ENCODE peak calls at places on chromosome 2, in eight cellular contexts. R, T, Y, A, E, C, J and B are unnamed samples.

GRCh38 chr2:101295895-101296294 is 12.6 kb downstream of the RNF149 start:
- DNase-seq in E (no peak), Y (no peak), T (no peak), J (peak; percentile 86), R (no peak), A (peak; percentile 73), C (no peak), B (no peak)

GRCh38 chr2:205323929-205324328 is 358.4 kb upstream of the NRP2 start:
- DNase-seq in E (no peak), C (no peak), T (no peak), A (peak; percentile 3), Y (no peak), J (no peak), R (no peak), B (no peak)

GRCh38 chr2:177030391-177031000 is 182.1 kb upstream of the HNRNPA3 start:
- DNase-seq in R (no peak), C (no peak), T (no peak), J (no peak), A (no peak), E (no peak), Y (no peak), B (no peak)

GRCh38 chr2:174752403-174753037 is 11.8 kb downstream of the CHRNA1 start:
- DNase-seq in E (peak; percentile 64), J (no peak), C (no peak), T (no peak), A (no peak), R (no peak), Y (no peak), B (no peak)

GRCh38 chr2:111618577-111618930 is 265.4 kb downstream of the ANAPC1 start:
- DNase-seq in R (no peak), C (peak; percentile 70), A (peak; percentile 79), E (no peak), J (no peak), Y (no peak), T (no peak), B (no peak)

GRCh38 chr2:147405651-147406050 is 439.2 kb upstream of the ACVR2A start:
- DNase-seq in T (no peak), A (no peak), E (no peak), C (no peak), Y (no peak), R (no peak), J (no peak), B (no peak)

GRCh38 chr2:144659731-144660275 is 139.9 kb upstream of the ZEB2 start:
- DNase-seq in C (no peak), E (no peak), R (no peak), A (peak; percentile 29), T (peak; percentile 72), J (peak; percentile 88), Y (peak; percentile 29), B (peak; percentile 95)

GRCh38 chr2:12711339-12711738 is 5.4 kb upstream of the TRIB2 start:
- DNase-seq in T (no peak), R (no peak), Y (no peak), E (no peak), A (no peak), J (no peak), C (no peak), B (no peak)

GRCh38 chr2:15620857-15621471 is 29.3 kb downstream of the DDX1 start:
- DNase-seq in Y (no peak), A (no peak), T (no peak), J (no peak), C (no peak), R (no peak), E (no peak), B (no peak)

GRCh38 chr2:138581909-138582308 is 80.3 kb downstream of the SPOPL start:
- DNase-seq in J (no peak), E (no peak), R (no peak), T (no peak), A (no peak), C (no peak), Y (no peak), B (no peak)

GRCh38 chr2:227674485-227674884 is 7.9 kb downstream of the SCYGR5 start:
- DNase-seq in A (no peak), E (no peak), R (no peak), T (no peak), J (no peak), C (no peak), Y (no peak), B (no peak)

GRCh38 chr2:70456594-70457495 is 96.8 kb downstream of the TGFA start:
- DNase-seq in E (no peak), T (no peak), R (no peak), Y (no peak), J (no peak), A (no peak), C (no peak), B (no peak)

GRCh38 chr2:191582355-191582754 is 95.6 kb upstream of the NABP1 start:
- DNase-seq in E (no peak), R (no peak), A (peak; percentile 91), Y (no peak), T (peak; percentile 51), J (peak; percentile 87), C (no peak), B (peak; percentile 55)

GRCh38 chr2:152468832-152469692 is 134.1 kb downstream of the FMNL2 start:
- DNase-seq in J (peak; percentile 52), E (peak; percentile 28), C (no peak), A (no peak), T (no peak), Y (no peak), R (no peak), B (no peak)

GRCh38 chr2:229920011-229920781 is 1.6 kb downstream of the TRIP12 start:
- DNase-seq in T (no peak), E (no peak), R (no peak), A (no peak), J (no peak), Y (no peak), C (peak; percentile 17), B (no peak)

GRCh38 chr2:135701442-135701841 is 40.2 kb upstream of the UBXN4 start:
- DNase-seq in E (no peak), J (peak; percentile 79), T (no peak), Y (no peak), A (peak; percentile 43), C (no peak), R (no peak), B (peak; percentile 64)

GRCh38 chr2:112666764-112667122 is 21.0 kb downstream of the SLC20A1 start:
- DNase-seq in C (no peak), R (no peak), T (no peak), A (no peak), E (no peak), Y (no peak), J (no peak), B (no peak)

GRCh38 chr2:184543832-184544231 is 54.5 kb upstream of the ZNF804A start:
- DNase-seq in A (no peak), J (no peak), Y (no peak), E (no peak), R (no peak), C (no peak), T (no peak), B (no peak)

GRCh38 chr2:100903534-100904258 is 83.8 kb downstream of the NPAS2 start:
- DNase-seq in J (peak; percentile 34), Y (no peak), R (no peak), C (no peak), T (peak; percentile 66), E (no peak), A (no peak), B (no peak)

DNA sequence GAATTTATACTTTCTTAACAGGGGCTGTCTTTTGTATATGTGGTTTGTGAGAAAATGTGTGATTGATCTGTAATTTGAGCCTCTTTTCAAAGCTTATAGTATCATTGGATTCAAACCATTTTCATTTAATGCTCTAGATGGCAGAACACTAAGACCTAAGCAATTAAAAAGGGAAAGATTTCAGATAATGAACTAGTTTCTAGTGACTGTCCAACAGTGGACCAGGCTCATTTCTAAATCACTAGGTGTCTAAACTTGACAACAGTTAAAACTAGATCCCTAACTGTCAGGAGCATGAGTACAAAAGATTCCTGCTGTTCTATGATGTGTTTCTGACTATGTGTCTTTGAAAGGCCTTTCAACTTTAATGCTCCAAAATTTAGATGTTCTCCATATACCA is 54.6 kb downstream of the ANKRD44 start:
- DNase-seq in A (no peak), C (no peak), T (no peak), J (no peak), R (no peak), Y (no peak), E (no peak), B (no peak)
- H3K4me3 ChIP-seq in A (peak overlapping the region; percentile 14), C (no peak overlapping the region), T (no peak overlapping the region), J (no peak overlapping the region), R (peak overlapping the region; percentile 38), Y (no peak overlapping the region), E (peak overlapping the region; percentile 59), B (no peak overlapping the region)

DNA sequence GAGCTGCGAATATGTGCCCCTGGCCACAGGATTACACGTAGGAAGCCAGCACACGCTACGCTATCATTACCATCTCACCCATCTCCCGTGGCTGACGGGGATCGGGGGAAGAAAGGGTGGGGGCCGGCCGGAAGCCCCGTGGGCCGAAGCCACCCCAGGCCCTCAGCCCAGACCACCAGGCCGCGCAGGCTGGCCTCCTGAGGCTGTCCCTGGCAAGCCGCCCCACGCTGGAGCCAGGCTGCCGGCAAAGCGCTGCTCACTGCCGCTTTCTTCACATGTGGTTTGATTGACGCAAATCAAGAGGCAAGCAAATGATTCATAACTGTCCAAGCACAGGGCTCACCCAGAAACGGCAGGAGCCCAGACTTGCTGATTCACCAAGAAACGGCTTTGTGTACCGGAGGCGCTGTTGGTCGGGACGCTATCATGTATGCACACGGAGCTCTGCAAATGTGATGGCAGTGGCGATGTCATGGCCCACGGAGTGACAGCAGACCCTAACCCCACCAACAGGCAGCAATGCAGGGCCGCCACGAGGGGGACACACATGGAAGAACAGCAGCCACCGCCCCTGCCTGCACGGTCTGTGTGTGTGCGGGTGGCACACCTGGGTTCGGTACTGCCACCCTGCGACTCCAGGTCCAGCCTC is 125.7 kb downstream of the HDAC4 start:
- DNase-seq in T (peak; percentile 87), A (peak; percentile 96), E (no peak), J (peak; percentile 98), Y (peak; percentile 69), C (no peak), R (peak; percentile 78), B (peak; percentile 97)
- TF ChIP-seq CTCF in T (no peak), A (no peak), E (peak; percentile 12), J (peak; percentile 14), Y (no peak), C (no peak), R (peak; percentile 6), B (no peak)

DNA sequence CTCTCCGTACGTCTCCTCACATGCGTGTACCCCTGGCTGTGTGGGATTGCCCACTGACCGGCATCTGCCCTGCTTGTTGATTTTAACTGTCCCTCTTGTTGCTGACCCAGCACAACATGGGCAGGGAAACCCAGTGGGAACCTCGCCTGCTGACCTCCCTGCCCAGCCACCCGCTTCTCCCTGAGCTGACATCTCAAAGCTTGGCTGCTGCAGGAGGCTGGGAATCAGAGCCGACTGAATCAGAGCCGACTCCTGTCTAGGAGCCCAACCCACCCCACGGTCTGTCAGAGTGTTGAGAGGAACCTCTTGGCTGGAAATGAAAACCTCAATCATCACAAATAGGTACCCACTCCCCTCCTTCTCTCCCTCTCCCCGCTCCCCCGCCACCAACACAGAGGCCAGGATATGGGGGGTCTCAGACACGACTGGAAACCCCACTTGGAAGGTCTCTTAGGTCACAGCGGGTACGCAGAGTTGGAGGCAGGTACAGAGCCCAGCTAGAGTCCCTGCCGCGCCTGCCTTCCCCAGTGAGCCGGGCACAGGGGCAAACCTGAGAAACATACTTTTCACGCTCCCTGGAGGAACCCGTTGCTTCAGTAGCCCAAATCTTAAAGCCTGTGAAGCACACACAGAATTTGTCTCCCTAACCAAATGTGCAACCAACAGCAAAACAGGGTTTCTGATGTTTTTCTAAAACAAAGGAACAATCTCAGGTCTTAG is 784 bp downstream of the EDAR start:
- DNase-seq in J (no peak), A (no peak), Y (no peak), T (no peak), C (peak; percentile 12), E (no peak), R (no peak), B (no peak)
- H3K4me3 ChIP-seq in J (no peak overlapping the region), A (no peak overlapping the region), Y (no peak overlapping the region), T (no peak overlapping the region), C (no peak overlapping the region), E (no peak overlapping the region), R (no peak overlapping the region), B (no peak overlapping the region)

GRCh38 chr2:133641497-133641896 is 73.2 kb upstream of the NCKAP5 start:
- DNase-seq in C (no peak), Y (peak; percentile 47), A (no peak), T (peak; percentile 8), R (no peak), J (peak; percentile 29), E (no peak), B (no peak)
- TF ChIP-seq CTCF in C (no peak), Y (no peak), A (no peak), T (no peak), R (peak; percentile 21), J (peak; percentile 25), E (no peak), B (no peak)